ENCODE peak calls at places on chromosome 22, in four cellular contexts. One of them, this sample, is unnamed.

GRCh38 chr22:49951001-49951677 is 9.4 kb upstream of the PIM3 start:
- DNase-seq in cardiac muscle cell: no peak
- DNase-seq in neural crest cell: no peak
- DNase-seq in Caco-2: peak
- DNase-seq in this sample: peak

GRCh38 chr22:24938741-24939341 is 7.7 kb downstream of the LHFPL7 start:
- DNase-seq in cardiac muscle cell: peak
- DNase-seq in neural crest cell: peak
- DNase-seq in Caco-2: no peak
- DNase-seq in this sample: peak

GRCh38 chr22:24503137-24503850 is 8.2 kb downstream of the UPB1 start:
- DNase-seq in cardiac muscle cell: peak
- DNase-seq in neural crest cell: peak
- DNase-seq in Caco-2: peak
- DNase-seq in this sample: peak

GRCh38 chr22:39859903-39860588 is 33.5 kb downstream of the ENTHD1 start:
- DNase-seq in cardiac muscle cell: no peak
- DNase-seq in neural crest cell: no peak
- DNase-seq in Caco-2: no peak
- DNase-seq in this sample: no peak

GRCh38 chr22:24474649-24475048 is 20.5 kb upstream of the UPB1 start:
- DNase-seq in cardiac muscle cell: no peak
- DNase-seq in neural crest cell: no peak
- DNase-seq in Caco-2: no peak
- DNase-seq in this sample: no peak

GRCh38 chr22:31230871-31231621 is 18.9 kb downstream of the LIMK2 start:
- DNase-seq in cardiac muscle cell: peak
- DNase-seq in neural crest cell: no peak
- DNase-seq in Caco-2: peak
- DNase-seq in this sample: peak

GRCh38 chr22:38397189-38398097 is 57.6 kb downstream of the KCNJ4 start:
- DNase-seq in cardiac muscle cell: peak
- DNase-seq in neural crest cell: no peak
- DNase-seq in Caco-2: no peak
- DNase-seq in this sample: peak

GRCh38 chr22:17775781-17776470 is 1.7 kb upstream of the BID start:
- DNase-seq in cardiac muscle cell: no peak
- DNase-seq in neural crest cell: no peak
- DNase-seq in Caco-2: no peak
- DNase-seq in this sample: no peak

GRCh38 chr22:49297871-49298721 is 529.6 kb downstream of the BRD1 start:
- DNase-seq in cardiac muscle cell: no peak
- DNase-seq in neural crest cell: no peak
- DNase-seq in Caco-2: no peak
- DNase-seq in this sample: no peak

GRCh38 chr22:19976671-19977070 is 35.1 kb upstream of the TXNRD2 start:
- DNase-seq in cardiac muscle cell: no peak
- DNase-seq in neural crest cell: no peak
- DNase-seq in Caco-2: no peak
- DNase-seq in this sample: no peak

GRCh38 chr22:31122532-31123291 is at the start of gene INPP5J:
- DNase-seq in cardiac muscle cell: peak
- DNase-seq in neural crest cell: peak
- DNase-seq in Caco-2: no peak
- DNase-seq in this sample: peak

GRCh38 chr22:47100646-47101045 is 338.2 kb downstream of the TBC1D22A start:
- DNase-seq in cardiac muscle cell: no peak
- DNase-seq in neural crest cell: no peak
- DNase-seq in Caco-2: no peak
- DNase-seq in this sample: no peak

GRCh38 chr22:24077416-24077815 is 66.3 kb downstream of the CABIN1 start:
- DNase-seq in cardiac muscle cell: no peak
- DNase-seq in neural crest cell: no peak
- DNase-seq in Caco-2: no peak
- DNase-seq in this sample: no peak

GRCh38 chr22:25032066-25032465 is 79.5 kb downstream of the KIAA1671 start:
- DNase-seq in cardiac muscle cell: no peak
- DNase-seq in neural crest cell: no peak
- DNase-seq in Caco-2: no peak
- DNase-seq in this sample: no peak

GRCh38 chr22:33932997-33933396 is 12.7 kb upstream of the LARGE1 start:
- DNase-seq in cardiac muscle cell: no peak
- DNase-seq in neural crest cell: no peak
- DNase-seq in Caco-2: no peak
- DNase-seq in this sample: no peak

GRCh38 chr22:20758688-20759087 is 15.2 kb upstream of the SERPIND1 start:
- DNase-seq in cardiac muscle cell: no peak
- DNase-seq in neural crest cell: no peak
- DNase-seq in Caco-2: no peak
- DNase-seq in this sample: no peak

GRCh38 chr22:17830041-17830961 is 56.0 kb upstream of the BID start:
- DNase-seq in cardiac muscle cell: peak
- DNase-seq in neural crest cell: peak
- DNase-seq in Caco-2: peak
- DNase-seq in this sample: peak

GRCh38 chr22:28441720-28442263 is 237.8 kb downstream of the TTC28 start:
- DNase-seq in cardiac muscle cell: peak
- DNase-seq in neural crest cell: no peak
- DNase-seq in Caco-2: no peak
- DNase-seq in this sample: no peak

GRCh38 chr22:28822930-28823481 is 22.6 kb upstream of the XBP1 start:
- DNase-seq in cardiac muscle cell: no peak
- DNase-seq in neural crest cell: no peak
- DNase-seq in Caco-2: peak
- DNase-seq in this sample: no peak

GRCh38 chr22:50471197-50471847 is 3.5 kb downstream of the SBF1 start:
- DNase-seq in cardiac muscle cell: no peak
- DNase-seq in neural crest cell: no peak
- DNase-seq in Caco-2: no peak
- DNase-seq in this sample: no peak

GRCh38 chr22:32308191-32308590 is 49.5 kb upstream of the RFPL3 start:
- DNase-seq in cardiac muscle cell: no peak
- DNase-seq in neural crest cell: no peak
- DNase-seq in Caco-2: no peak
- DNase-seq in this sample: no peak

GRCh38 chr22:35561796-35562526 is 21.3 kb downstream of the RASD2 start:
- DNase-seq in cardiac muscle cell: peak
- DNase-seq in neural crest cell: no peak
- DNase-seq in Caco-2: peak
- DNase-seq in this sample: peak

GRCh38 chr22:39253427-39254070 is 8.8 kb upstream of the PDGFB start:
- DNase-seq in cardiac muscle cell: peak
- DNase-seq in neural crest cell: no peak
- DNase-seq in Caco-2: no peak
- DNase-seq in this sample: peak

GRCh38 chr22:25153961-25154685 is 45.5 kb upstream of the CRYBB3 start:
- DNase-seq in cardiac muscle cell: peak
- DNase-seq in neural crest cell: no peak
- DNase-seq in Caco-2: no peak
- DNase-seq in this sample: peak

GRCh38 chr22:38034278-38034882 is 22.8 kb upstream of the PICK1 start:
- DNase-seq in cardiac muscle cell: peak
- DNase-seq in neural crest cell: no peak
- DNase-seq in Caco-2: no peak
- DNase-seq in this sample: peak

GRCh38 chr22:17158568-17159503 is at the start of gene HDHD5:
- DNase-seq in cardiac muscle cell: peak
- DNase-seq in neural crest cell: peak
- DNase-seq in Caco-2: peak
- DNase-seq in this sample: peak

GRCh38 chr22:19916006-19916405 is 25.6 kb upstream of the COMT start:
- DNase-seq in cardiac muscle cell: no peak
- DNase-seq in neural crest cell: no peak
- DNase-seq in Caco-2: no peak
- DNase-seq in this sample: no peak

GRCh38 chr22:30864441-30865420 is 103.8 kb downstream of the MORC2 start:
- DNase-seq in cardiac muscle cell: no peak
- DNase-seq in neural crest cell: no peak
- DNase-seq in Caco-2: peak
- DNase-seq in this sample: no peak

GRCh38 chr22:20422271-20422958 is 15.2 kb downstream of the SCARF2 start:
- DNase-seq in cardiac muscle cell: peak
- DNase-seq in neural crest cell: no peak
- DNase-seq in Caco-2: no peak
- DNase-seq in this sample: no peak

GRCh38 chr22:38490915-38491314 is 15.2 kb downstream of the DDX17 start:
- DNase-seq in cardiac muscle cell: peak
- DNase-seq in neural crest cell: no peak
- DNase-seq in Caco-2: no peak
- DNase-seq in this sample: no peak

GRCh38 chr22:45548991-45549736 is 46.5 kb downstream of the FBLN1 start:
- DNase-seq in cardiac muscle cell: peak
- DNase-seq in neural crest cell: no peak
- DNase-seq in Caco-2: no peak
- DNase-seq in this sample: peak

GRCh38 chr22:48566741-48567140 is 1260.9 kb downstream of the BRD1 start:
- DNase-seq in cardiac muscle cell: no peak
- DNase-seq in neural crest cell: no peak
- DNase-seq in Caco-2: no peak
- DNase-seq in this sample: no peak

GRCh38 chr22:36797334-36797733 is 19.5 kb downstream of the PVALB start:
- DNase-seq in cardiac muscle cell: no peak
- DNase-seq in neural crest cell: no peak
- DNase-seq in Caco-2: no peak
- DNase-seq in this sample: no peak
- TF ChIP-seq CTCF in cardiac muscle cell: no peak
- TF ChIP-seq CTCF in neural crest cell: no peak
- TF ChIP-seq CTCF in Caco-2: no peak
- TF ChIP-seq CTCF in this sample: no peak

DNA sequence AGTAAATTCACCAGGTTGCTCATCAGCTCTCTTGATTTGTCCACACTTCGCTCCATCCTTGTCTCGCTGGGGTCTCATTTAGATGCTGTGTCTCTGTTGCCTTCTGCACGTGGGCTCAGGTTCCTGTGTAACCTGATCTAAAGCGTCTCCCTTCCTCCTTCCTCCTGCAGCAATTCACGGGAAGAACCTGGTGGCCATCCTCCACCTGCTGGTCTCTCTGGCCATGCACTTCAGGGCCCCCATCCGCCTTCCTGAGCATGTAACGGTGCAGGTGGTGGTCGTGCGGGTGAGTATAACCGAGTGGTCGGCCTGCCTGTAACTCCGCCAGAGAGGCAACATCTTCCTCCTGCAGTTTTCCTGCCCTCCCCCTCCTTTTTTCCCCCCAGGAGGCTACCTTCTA is 48.0 kb upstream of the PARVG start:
- DNase-seq in cardiac muscle cell: no peak
- DNase-seq in neural crest cell: no peak
- DNase-seq in Caco-2: no peak
- DNase-seq in this sample: no peak
- TF ChIP-seq CTCF in cardiac muscle cell: no peak
- TF ChIP-seq CTCF in neural crest cell: no peak
- TF ChIP-seq CTCF in Caco-2: no peak
- TF ChIP-seq CTCF in this sample: no peak

GRCh38 chr22:22728382-22728781 is 84.0 kb downstream of the GGTLC2 start:
- DNase-seq in cardiac muscle cell: peak
- DNase-seq in neural crest cell: no peak
- DNase-seq in Caco-2: no peak
- DNase-seq in this sample: no peak
- TF ChIP-seq CTCF in cardiac muscle cell: no peak
- TF ChIP-seq CTCF in neural crest cell: no peak
- TF ChIP-seq CTCF in Caco-2: no peak
- TF ChIP-seq CTCF in this sample: no peak

DNA sequence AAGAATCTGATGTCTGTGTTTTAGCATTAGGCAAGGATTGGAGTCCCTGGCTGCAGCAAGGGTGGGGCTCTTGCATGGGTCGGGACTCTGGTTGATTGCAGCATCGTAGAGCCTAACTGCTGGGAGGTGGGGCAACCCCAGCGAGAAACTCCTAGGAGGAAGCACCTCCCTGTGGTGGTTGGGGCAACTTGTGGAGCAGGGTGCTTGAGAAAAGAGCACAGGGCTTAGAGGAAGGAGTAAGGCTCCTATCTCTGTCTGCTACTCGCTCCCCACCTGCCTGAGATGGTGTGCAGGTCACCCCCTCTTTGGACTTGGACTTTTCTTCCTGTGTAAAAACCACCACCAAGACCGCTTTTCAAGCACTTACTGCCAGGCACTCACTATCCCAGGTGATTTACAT is 15.6 kb downstream of the SREBF2 start:
- DNase-seq in cardiac muscle cell: no peak
- DNase-seq in neural crest cell: no peak
- DNase-seq in Caco-2: peak
- DNase-seq in this sample: peak
- TF ChIP-seq CTCF in cardiac muscle cell: no peak
- TF ChIP-seq CTCF in neural crest cell: no peak
- TF ChIP-seq CTCF in Caco-2: no peak
- TF ChIP-seq CTCF in this sample: no peak

GRCh38 chr22:36928181-36928580 is 14.8 kb downstream of the CSF2RB start:
- DNase-seq in cardiac muscle cell: no peak
- DNase-seq in neural crest cell: no peak
- DNase-seq in Caco-2: no peak
- DNase-seq in this sample: no peak
- TF ChIP-seq CTCF in cardiac muscle cell: no peak
- TF ChIP-seq CTCF in neural crest cell: no peak
- TF ChIP-seq CTCF in Caco-2: no peak
- TF ChIP-seq CTCF in this sample: no peak

GRCh38 chr22:27129266-27129665 is 471.9 kb downstream of the MIAT start:
- DNase-seq in cardiac muscle cell: peak
- DNase-seq in neural crest cell: no peak
- DNase-seq in Caco-2: no peak
- DNase-seq in this sample: no peak
- TF ChIP-seq CTCF in cardiac muscle cell: no peak
- TF ChIP-seq CTCF in neural crest cell: no peak
- TF ChIP-seq CTCF in Caco-2: no peak
- TF ChIP-seq CTCF in this sample: no peak

This sample was measured in Calu3.